ENCODE peak calls at places on chromosomes 7 and 10, in six cellular contexts. J is fibroblast of the aortic adventitia, S is MM.1S, X is heart right ventricle, G is RWPE1, N is GM23338. H is an unnamed sample.

GRCh38 chr10:78764436-78764835 is 304.3 kb upstream of the ZMIZ1 start:
- DNase-seq in J (no peak), G (no peak), S (no peak), N (no peak), X (no peak), H (no peak)

GRCh38 chr7:55052081-55052480 is 33.3 kb downstream of the EGFR start:
- DNase-seq in S (no peak), X (no peak), J (peak), G (peak), N (no peak), H (no peak)

GRCh38 chr10:16686081-16686902 is 130.9 kb downstream of the RSU1 start:
- DNase-seq in S (no peak), X (no peak), J (no peak), G (no peak), N (no peak), H (no peak)

GRCh38 chr7:106655703-106656498 is 5.1 kb downstream of the CCDC71L start:
- DNase-seq in N (no peak), G (no peak), S (no peak), J (no peak), X (no peak), H (no peak)

GRCh38 chr10:6151087-6151977 is 51.4 kb upstream of the PFKFB3 start:
- DNase-seq in X (peak), J (peak), G (no peak), N (peak), S (peak), H (peak)

GRCh38 chr7:4857189-4857588 is 4.6 kb downstream of the PAPOLB start:
- DNase-seq in S (no peak), N (no peak), X (no peak), J (no peak), G (no peak), H (no peak)

GRCh38 chr7:40680657-40681056 is 545.9 kb downstream of the SUGCT start:
- DNase-seq in S (peak), X (no peak), J (peak), G (peak), N (peak), H (no peak)

GRCh38 chr7:14688208-14688607 is 214.3 kb downstream of the DGKB start:
- DNase-seq in J (no peak), S (no peak), N (no peak), G (no peak), X (no peak), H (no peak)

GRCh38 chr10:67665491-67665890 is 30.5 kb downstream of the CTNNA3 start:
- DNase-seq in G (no peak), S (peak), J (no peak), X (peak), N (peak), H (no peak)

GRCh38 chr10:128545216-128545615 is 419.0 kb upstream of the MKI67 start:
- DNase-seq in J (no peak), X (no peak), S (no peak), G (no peak), N (no peak), H (no peak)

GRCh38 chr10:89427629-89428028 is 13.3 kb downstream of the IFIT5 start:
- DNase-seq in J (peak), S (no peak), N (no peak), X (no peak), G (peak), H (no peak)

GRCh38 chr10:127135844-127136577 is 60.4 kb downstream of the INSYN2A start:
- DNase-seq in J (no peak), X (no peak), S (no peak), N (no peak), G (no peak), H (no peak)

GRCh38 chr10:50501899-50502556 is 121.7 kb downstream of the SGMS1 start:
- DNase-seq in N (peak), G (no peak), S (peak), J (no peak), X (no peak), H (no peak)

GRCh38 chr10:73096452-73097304 is at the start of gene P4HA1:
- DNase-seq in S (peak), N (peak), G (peak), X (peak), J (peak), H (peak)
- TF ChIP-seq CTCF in S (peak), N (peak), G (peak), X (peak), J (peak), H (peak)

GRCh38 chr7:2209961-2210323 is 22.8 kb downstream of the MAD1L1 start:
- DNase-seq in J (no peak), G (no peak), X (no peak), S (no peak), N (no peak), H (no peak)
- TF ChIP-seq CTCF in J (no peak), G (no peak), X (no peak), S (no peak), N (no peak), H (no peak)

GRCh38 chr10:114077815-114078219 is 34.2 kb downstream of the ADRB1 start:
- DNase-seq in X (no peak), J (no peak), N (peak), G (no peak), S (no peak), H (no peak)
- TF ChIP-seq CTCF in X (no peak), J (no peak), N (peak), G (no peak), S (no peak), H (no peak)

DNA sequence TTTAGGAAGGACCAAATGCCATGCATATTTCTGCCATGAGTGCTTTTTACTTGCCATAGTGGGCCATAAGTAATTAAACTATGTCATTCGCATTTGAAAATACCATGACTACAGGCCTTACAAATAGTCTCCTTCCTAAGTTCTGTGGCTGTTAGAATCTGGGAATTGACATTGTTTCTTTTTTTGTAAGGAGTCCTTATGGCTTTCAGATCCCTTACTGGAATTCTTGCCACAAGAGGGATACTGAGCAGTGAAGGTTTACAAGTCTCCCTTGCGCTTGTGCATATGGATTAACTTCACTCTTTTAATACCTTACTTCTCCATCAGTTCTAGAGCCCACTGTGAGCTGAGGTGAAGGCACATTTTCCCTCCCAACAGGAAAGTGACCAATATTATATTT is 166.0 kb downstream of the NRG3 start:
- DNase-seq in N (peak), S (no peak), G (no peak), X (no peak), J (no peak), H (no peak)
- TF ChIP-seq CTCF in N (peak), S (no peak), G (no peak), X (no peak), J (no peak), H (no peak)

GRCh38 chr7:43648725-43649406 is 66.0 kb downstream of the STK17A start:
- DNase-seq in G (peak), N (no peak), X (no peak), S (peak), J (peak), H (peak)
- TF ChIP-seq CTCF in G (no peak), N (no peak), X (no peak), S (no peak), J (no peak), H (no peak)

GRCh38 chr10:23530079-23530478 is 91.2 kb downstream of the OTUD1 start:
- DNase-seq in J (peak), N (no peak), S (peak), G (peak), X (no peak), H (no peak)
- TF ChIP-seq CTCF in J (peak), N (peak), S (peak), G (peak), X (peak), H (peak)

GRCh38 chr7:48101352-48101751 is 12.3 kb downstream of the UPP1 start:
- DNase-seq in N (no peak), S (no peak), J (no peak), X (no peak), G (no peak), H (no peak)

GRCh38 chr7:48105045-48105444 is 16.0 kb downstream of the UPP1 start:
- DNase-seq in N (no peak), S (no peak), J (no peak), G (no peak), X (no peak), H (no peak)

GRCh38 chr7:48099781-48100180 is 10.7 kb downstream of the UPP1 start:
- DNase-seq in S (no peak), J (no peak), N (no peak), X (no peak), G (no peak), H (no peak)

GRCh38 chr7:48102530-48102929 is 13.5 kb downstream of the UPP1 start:
- DNase-seq in G (no peak), X (no peak), J (no peak), N (no peak), S (no peak), H (no peak)

GRCh38 chr7:48101880-48102448 is 12.9 kb downstream of the UPP1 start:
- DNase-seq in N (peak), J (no peak), X (no peak), G (no peak), S (no peak), H (no peak)
- TF ChIP-seq CTCF in N (peak), J (peak), X (no peak), G (no peak), S (peak), H (peak)

DNA sequence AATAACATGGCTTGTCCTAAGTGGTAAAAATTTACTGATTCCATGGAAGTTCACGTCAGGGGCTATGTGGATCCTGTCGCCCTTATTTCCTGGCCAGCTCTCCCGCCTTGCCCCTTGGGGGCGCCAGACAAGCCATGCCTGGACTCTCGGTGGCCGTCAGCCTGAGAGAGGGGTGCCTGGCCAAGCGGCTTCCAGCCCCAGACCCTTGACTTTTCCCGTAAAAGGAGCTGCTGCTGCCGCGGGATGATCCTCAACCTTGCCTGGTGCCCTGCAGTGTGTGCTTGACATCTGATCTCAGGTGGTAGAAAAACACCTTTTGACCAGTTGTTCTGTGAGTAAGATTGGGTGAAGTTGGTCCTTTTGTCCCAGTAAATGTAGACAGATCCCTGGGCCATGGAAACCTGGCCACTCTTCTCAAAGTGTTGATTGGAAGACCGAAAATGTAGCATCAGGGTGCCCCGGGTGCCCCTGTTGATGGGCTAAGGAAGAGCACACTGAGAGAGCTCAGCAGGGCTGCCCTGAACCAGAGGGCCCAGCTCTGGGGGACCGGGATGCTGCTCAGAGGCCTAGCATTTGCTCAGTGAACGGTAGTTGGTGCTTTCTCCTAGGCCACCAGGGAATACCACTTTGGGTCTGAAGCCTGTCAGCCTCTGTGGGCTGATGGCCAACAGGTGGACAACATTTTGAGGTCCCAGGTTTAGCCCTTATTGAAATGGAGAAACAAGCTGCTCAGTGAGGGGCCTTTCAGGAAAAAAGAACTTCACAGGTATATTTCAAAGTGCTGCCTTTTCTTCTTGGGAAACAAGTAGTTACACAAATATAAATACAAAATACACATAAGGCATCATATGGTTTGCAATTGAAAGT is 162.5 kb downstream of the LRMDA start:
- DNase-seq in X (no peak), S (no peak), G (no peak), J (no peak), N (peak), H (no peak)
- TF ChIP-seq CTCF in X (no peak), S (no peak), G (no peak), J (no peak), N (peak), H (no peak)

GRCh38 chr7:74183653-74184450 is 9.7 kb downstream of the EIF4H start:
- DNase-seq in G (no peak), X (no peak), N (peak), J (no peak), S (no peak), H (no peak)
- TF ChIP-seq CTCF in G (no peak), X (peak), N (peak), J (peak), S (peak), H (peak)